ENCODE peak calls at places on chromosomes 12 and 14, in four cellular contexts. One of them, this sample, is unnamed.

GRCh38 chr12:30457621-30458289 is 237.9 kb downstream of the IPO8 start:
- DNase-seq in AG10803: peak; percentile 65
- DNase-seq in dorsolateral prefrontal cortex: no peak
- DNase-seq in uterus: no peak
- DNase-seq in this sample: no peak

GRCh38 chr14:85601246-85601645 is 71.3 kb downstream of the FLRT2 start:
- DNase-seq in AG10803: no peak
- DNase-seq in dorsolateral prefrontal cortex: no peak
- DNase-seq in uterus: no peak
- DNase-seq in this sample: no peak

GRCh38 chr14:103121846-103122577 is 1.2 kb upstream of the TNFAIP2 start:
- DNase-seq in AG10803: peak; percentile 70
- DNase-seq in dorsolateral prefrontal cortex: no peak
- DNase-seq in uterus: peak; percentile 94
- DNase-seq in this sample: peak; percentile 54

GRCh38 chr12:47449797-47450196 is 256.0 kb downstream of the RPAP3 start:
- DNase-seq in AG10803: no peak
- DNase-seq in dorsolateral prefrontal cortex: no peak
- DNase-seq in uterus: no peak
- DNase-seq in this sample: peak; percentile 21

GRCh38 chr12:57803317-57803893 is 15.1 kb downstream of the AVIL start:
- DNase-seq in AG10803: peak; percentile 56
- DNase-seq in dorsolateral prefrontal cortex: no peak
- DNase-seq in uterus: no peak
- DNase-seq in this sample: peak; percentile 32

GRCh38 chr14:37899365-37899764 is 303.9 kb downstream of the TTC6 start:
- DNase-seq in AG10803: no peak
- DNase-seq in dorsolateral prefrontal cortex: no peak
- DNase-seq in uterus: no peak
- DNase-seq in this sample: no peak

GRCh38 chr12:113270709-113271009 is 49.4 kb downstream of the TPCN1 start:
- DNase-seq in AG10803: no peak
- DNase-seq in dorsolateral prefrontal cortex: no peak
- DNase-seq in uterus: no peak
- DNase-seq in this sample: no peak

GRCh38 chr12:59151243-59151642 is 230.9 kb upstream of the LRIG3 start:
- DNase-seq in AG10803: peak; percentile 64
- DNase-seq in dorsolateral prefrontal cortex: no peak
- DNase-seq in uterus: no peak
- DNase-seq in this sample: no peak

GRCh38 chr12:101599311-101599710 is 4.5 kb downstream of the MYBPC1 start:
- DNase-seq in AG10803: no peak
- DNase-seq in dorsolateral prefrontal cortex: no peak
- DNase-seq in uterus: no peak
- DNase-seq in this sample: no peak

GRCh38 chr12:109112720-109113465 is 3.5 kb upstream of the ACACB start:
- DNase-seq in AG10803: no peak
- DNase-seq in dorsolateral prefrontal cortex: no peak
- DNase-seq in uterus: no peak
- DNase-seq in this sample: no peak

GRCh38 chr14:96267336-96267735 is 11.3 kb downstream of the BDKRB1 start:
- DNase-seq in AG10803: peak; percentile 82
- DNase-seq in dorsolateral prefrontal cortex: no peak
- DNase-seq in uterus: peak; percentile 49
- DNase-seq in this sample: no peak

GRCh38 chr14:95677168-95677835 is 8.9 kb upstream of the TCL1B start:
- DNase-seq in AG10803: no peak
- DNase-seq in dorsolateral prefrontal cortex: no peak
- DNase-seq in uterus: no peak
- DNase-seq in this sample: no peak

GRCh38 chr12:55715833-55716581 is at the start of gene BLOC1S1:
- DNase-seq in AG10803: peak; percentile 93
- DNase-seq in dorsolateral prefrontal cortex: peak; percentile 88
- DNase-seq in uterus: peak; percentile 93
- DNase-seq in this sample: peak; percentile 98
- TF ChIP-seq CTCF in AG10803: no peak
- TF ChIP-seq CTCF in dorsolateral prefrontal cortex: peak; percentile 25
- TF ChIP-seq CTCF in uterus: peak; percentile 42
- TF ChIP-seq CTCF in this sample: no peak

GRCh38 chr12:102958073-102958829 is 777 bp downstream of the ASCL1 start:
- DNase-seq in AG10803: peak; percentile 33
- DNase-seq in dorsolateral prefrontal cortex: no peak
- DNase-seq in uterus: no peak
- DNase-seq in this sample: peak; percentile 88
- H3K4me3 ChIP-seq in AG10803: peak overlapping the region; percentile 53
- H3K4me3 ChIP-seq in dorsolateral prefrontal cortex: peak overlapping the region; percentile 56
- H3K4me3 ChIP-seq in uterus: peak overlapping the region; percentile 27
- H3K4me3 ChIP-seq in this sample: peak overlapping the region; percentile 71

GRCh38 chr12:9625019-9625418 is 17.3 kb upstream of the KLRB1 start:
- DNase-seq in AG10803: no peak
- DNase-seq in dorsolateral prefrontal cortex: no peak
- DNase-seq in uterus: no peak
- DNase-seq in this sample: no peak

GRCh38 chr12:9615420-9616135 is 7.9 kb upstream of the KLRB1 start:
- DNase-seq in AG10803: no peak
- DNase-seq in dorsolateral prefrontal cortex: no peak
- DNase-seq in uterus: no peak
- DNase-seq in this sample: peak; percentile 36

GRCh38 chr12:9617124-9617523 is 9.4 kb upstream of the KLRB1 start:
- DNase-seq in AG10803: no peak
- DNase-seq in dorsolateral prefrontal cortex: no peak
- DNase-seq in uterus: no peak
- DNase-seq in this sample: no peak

DNA sequence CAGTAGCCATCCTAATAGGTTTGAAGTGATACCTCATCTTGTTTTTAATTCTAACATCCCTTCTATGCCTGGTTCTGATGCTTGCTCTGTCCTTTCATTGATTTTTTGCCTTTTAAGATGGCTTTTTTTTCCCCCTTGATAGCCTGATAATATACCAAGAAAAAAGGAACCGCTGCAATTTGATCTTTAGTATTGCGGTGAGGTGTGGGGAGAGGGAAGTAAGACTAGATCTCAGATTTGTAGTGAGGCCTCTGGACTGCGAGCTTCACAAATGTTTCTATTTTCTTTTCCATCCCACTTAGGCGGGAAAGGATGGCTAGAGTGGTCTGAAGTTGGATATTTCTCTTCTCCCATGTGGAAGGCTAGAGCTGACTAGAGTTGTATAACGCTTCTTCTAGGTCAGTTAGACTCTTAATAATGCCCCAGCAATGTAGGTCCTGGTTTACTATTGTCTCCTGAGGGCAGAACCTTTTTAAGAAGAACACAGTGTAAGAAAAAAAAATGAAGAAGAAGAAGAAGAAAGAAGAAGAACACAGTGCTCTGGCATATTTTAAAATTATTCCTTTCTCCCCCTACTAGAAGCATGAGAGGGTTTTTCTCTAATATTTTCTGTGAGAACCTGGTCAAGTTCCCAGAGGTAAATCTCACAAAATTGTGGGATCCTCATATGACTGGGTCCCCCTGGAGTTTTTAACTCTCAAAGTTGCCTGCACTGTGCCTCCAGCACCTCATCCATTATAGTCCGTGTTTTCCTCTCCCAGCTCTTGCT is 11.9 kb upstream of the KLRB1 start:
- DNase-seq in AG10803: no peak
- DNase-seq in dorsolateral prefrontal cortex: no peak
- DNase-seq in uterus: no peak
- DNase-seq in this sample: no peak
- TF ChIP-seq CTCF in AG10803: no peak
- TF ChIP-seq CTCF in dorsolateral prefrontal cortex: no peak
- TF ChIP-seq CTCF in uterus: no peak
- TF ChIP-seq CTCF in this sample: no peak

GRCh38 chr14:92785601-92786426 is 8.3 kb upstream of the GOLGA5 start:
- DNase-seq in AG10803: peak; percentile 63
- DNase-seq in dorsolateral prefrontal cortex: no peak
- DNase-seq in uterus: peak; percentile 57
- DNase-seq in this sample: no peak
- H3K4me3 ChIP-seq in AG10803: no peak overlapping the region
- H3K4me3 ChIP-seq in dorsolateral prefrontal cortex: no peak overlapping the region
- H3K4me3 ChIP-seq in uterus: no peak overlapping the region
- H3K4me3 ChIP-seq in this sample: no peak overlapping the region

DNA sequence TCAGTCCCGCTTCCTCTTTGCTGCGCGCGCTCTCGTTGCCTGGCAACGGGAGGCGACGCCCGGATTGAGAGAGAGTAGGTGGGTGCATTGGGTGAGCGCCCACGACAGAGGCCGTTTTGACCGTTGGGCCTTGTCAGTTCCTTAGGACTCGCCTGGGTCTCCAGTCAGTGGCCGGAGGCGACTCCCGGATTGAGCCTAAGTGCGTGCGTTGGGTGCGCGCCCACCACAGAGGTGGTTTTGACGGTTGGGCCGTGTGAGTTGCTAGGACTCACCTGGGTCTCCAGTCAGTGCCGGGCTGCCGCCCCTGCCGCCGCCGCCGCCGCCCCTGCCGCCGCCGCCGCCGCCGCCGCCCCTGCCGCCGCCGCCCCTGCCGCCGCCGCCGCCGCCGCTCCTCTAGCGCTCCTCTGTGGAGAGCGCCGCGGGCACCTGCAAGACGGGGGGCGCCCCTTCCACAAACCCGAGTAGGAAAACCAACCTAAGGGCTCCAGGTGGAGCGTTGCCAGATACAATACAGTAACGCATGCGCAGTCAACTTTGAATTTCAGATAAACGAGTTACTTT is 37.2 kb downstream of the APOBEC1 start:
- DNase-seq in AG10803: no peak
- DNase-seq in dorsolateral prefrontal cortex: no peak
- DNase-seq in uterus: no peak
- DNase-seq in this sample: no peak
- TF ChIP-seq CTCF in AG10803: no peak
- TF ChIP-seq CTCF in dorsolateral prefrontal cortex: no peak
- TF ChIP-seq CTCF in uterus: no peak
- TF ChIP-seq CTCF in this sample: no peak

GRCh38 chr14:54438703-54439102 is 2.5 kb downstream of the CNIH1 start:
- DNase-seq in AG10803: no peak
- DNase-seq in dorsolateral prefrontal cortex: no peak
- DNase-seq in uterus: no peak
- DNase-seq in this sample: no peak

GRCh38 chr14:54440870-54441868 is at the start of gene CNIH1:
- DNase-seq in AG10803: peak; percentile 93
- DNase-seq in dorsolateral prefrontal cortex: peak; percentile 90
- DNase-seq in uterus: peak; percentile 88
- DNase-seq in this sample: peak; percentile 96

GRCh38 chr14:54440454-54440853 is 720 bp downstream of the CNIH1 start:
- DNase-seq in AG10803: peak; percentile 18
- DNase-seq in dorsolateral prefrontal cortex: no peak
- DNase-seq in uterus: no peak
- DNase-seq in this sample: peak; percentile 9

GRCh38 chr14:54440037-54440436 is 1.1 kb downstream of the CNIH1 start:
- DNase-seq in AG10803: peak; percentile 54
- DNase-seq in dorsolateral prefrontal cortex: no peak
- DNase-seq in uterus: no peak
- DNase-seq in this sample: no peak

DNA sequence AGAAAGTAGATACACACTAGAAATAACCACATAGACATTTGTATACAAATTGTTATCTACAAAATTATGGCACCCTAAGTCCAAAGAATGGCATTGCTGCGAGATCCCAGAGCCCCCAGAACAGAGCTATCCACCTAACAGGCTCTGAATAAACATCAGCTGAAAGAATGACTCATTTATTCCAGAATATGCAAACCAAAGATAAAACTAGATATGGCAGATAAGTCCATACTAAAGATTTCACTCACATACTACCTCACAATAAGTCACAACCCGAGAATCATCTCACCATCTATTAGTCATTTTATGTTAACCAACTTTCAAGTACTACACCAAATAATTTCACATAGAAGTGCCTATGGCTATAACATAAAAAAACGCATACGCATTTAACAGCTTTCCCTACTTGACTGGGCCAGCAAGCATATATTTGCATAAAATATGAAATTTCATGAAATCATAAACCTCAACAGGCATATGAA is 5.6 kb downstream of the CNIH1 start:
- DNase-seq in AG10803: peak; percentile 21
- DNase-seq in dorsolateral prefrontal cortex: no peak
- DNase-seq in uterus: no peak
- DNase-seq in this sample: peak; percentile 48
- H3K4me3 ChIP-seq in AG10803: no peak overlapping the region
- H3K4me3 ChIP-seq in dorsolateral prefrontal cortex: no peak overlapping the region
- H3K4me3 ChIP-seq in uterus: no peak overlapping the region
- H3K4me3 ChIP-seq in this sample: peak overlapping the region; percentile 43

GRCh38 chr12:95205016-95205415 is 12.3 kb downstream of the FGD6 start:
- DNase-seq in AG10803: no peak
- DNase-seq in dorsolateral prefrontal cortex: no peak
- DNase-seq in uterus: no peak
- DNase-seq in this sample: no peak
- TF ChIP-seq CTCF in AG10803: no peak
- TF ChIP-seq CTCF in dorsolateral prefrontal cortex: no peak
- TF ChIP-seq CTCF in uterus: no peak
- TF ChIP-seq CTCF in this sample: no peak

This sample was measured in GM12865.